ENCODE peak calls at places on chromosome 18, in nine cellular contexts. C is HTR-8/SVneo, J is NCI-H526, G is HS-5, Z is pulmonary artery endothelial cell, A is RWPE1, M is AG04450, W is AG09319, B is H4. H is an unnamed sample.

GRCh38 chr18:54679318-54680149 is 88.5 kb downstream of the DYNAP start:
- DNase-seq in J (peak), W (peak), B (peak), C (peak), A (peak), M (peak), G (peak), Z (no peak), H (no peak)

GRCh38 chr18:50666536-50666935 is 106.6 kb downstream of the MAPK4 start:
- DNase-seq in J (no peak), A (no peak), B (no peak), M (no peak), C (no peak), G (no peak), W (no peak), Z (no peak), H (no peak)

GRCh38 chr18:43115076-43116035 is at the start of gene RIT2:
- DNase-seq in A (no peak), G (no peak), J (no peak), Z (no peak), M (no peak), B (no peak), W (no peak), C (no peak), H (no peak)

GRCh38 chr18:52150050-52150449 is 189.9 kb upstream of the DCC start:
- DNase-seq in M (no peak), A (peak), G (no peak), W (no peak), C (no peak), J (no peak), Z (no peak), B (no peak), H (no peak)

GRCh38 chr18:69257861-69258458 is 142.7 kb upstream of the DOK6 start:
- DNase-seq in A (peak), Z (no peak), W (peak), G (peak), M (peak), B (peak), C (no peak), J (no peak), H (no peak)

GRCh38 chr18:907171-907879 is 2.7 kb downstream of the ADCYAP1 start:
- DNase-seq in Z (no peak), W (no peak), C (no peak), A (peak), B (no peak), G (no peak), J (peak), M (no peak), H (no peak)

GRCh38 chr18:64330161-64330560 is 181.3 kb upstream of the LINC00305 start:
- DNase-seq in B (no peak), C (no peak), Z (no peak), G (no peak), J (peak), W (no peak), M (no peak), A (no peak), H (peak)

GRCh38 chr18:41732371-41732770 is 222.7 kb upstream of the PIK3C3 start:
- DNase-seq in M (no peak), C (no peak), G (no peak), W (no peak), J (no peak), B (no peak), Z (no peak), A (no peak), H (no peak)

GRCh38 chr18:12247946-12248345 is 6.2 kb upstream of the CIDEA start:
- DNase-seq in A (no peak), W (no peak), J (no peak), Z (no peak), G (no peak), C (no peak), M (no peak), B (no peak), H (no peak)

GRCh38 chr18:33115917-33116316 is 324.6 kb downstream of the CCDC178 start:
- DNase-seq in Z (no peak), G (no peak), J (no peak), C (no peak), A (no peak), M (no peak), B (no peak), W (no peak), H (no peak)

GRCh38 chr18:56043691-56044090 is 455.7 kb upstream of the TCF4 start:
- DNase-seq in M (no peak), G (no peak), Z (no peak), C (no peak), W (no peak), B (no peak), A (no peak), J (peak), H (no peak)

GRCh38 chr18:32772580-32773186 is at the start of gene KLHL14:
- DNase-seq in J (peak), C (no peak), A (no peak), Z (no peak), B (no peak), G (no peak), M (no peak), W (no peak), H (no peak)

GRCh38 chr18:47283476-47283875 is 32.0 kb upstream of the SKOR2 start:
- DNase-seq in M (no peak), C (peak), G (no peak), J (peak), B (peak), A (no peak), W (no peak), Z (no peak), H (no peak)

GRCh38 chr18:3877678-3878077 is 427.7 kb downstream of the TGIF1 start:
- DNase-seq in M (no peak), W (no peak), Z (no peak), G (peak), C (no peak), B (no peak), A (no peak), J (no peak), H (no peak)

GRCh38 chr18:22699629-22700028 is 233.5 kb upstream of the RBBP8 start:
- DNase-seq in A (no peak), M (no peak), W (no peak), B (no peak), G (no peak), C (no peak), Z (no peak), J (no peak), H (no peak)

GRCh38 chr18:55328301-55328700 is 259.7 kb downstream of the TCF4 start:
- DNase-seq in W (no peak), Z (peak), C (no peak), B (no peak), G (no peak), J (no peak), A (no peak), M (no peak), H (no peak)

GRCh38 chr18:77366725-77367641 is 117.3 kb downstream of the GALR1 start:
- DNase-seq in Z (no peak), B (peak), M (no peak), W (no peak), G (no peak), J (peak), A (peak), C (no peak), H (no peak)

GRCh38 chr18:71371951-71372605 is 1083.2 kb downstream of the SOCS6 start:
- DNase-seq in M (no peak), A (no peak), C (no peak), Z (no peak), B (peak), G (no peak), J (no peak), W (no peak), H (no peak)

GRCh38 chr18:28181616-28182015 is 4.7 kb upstream of the CDH2 start:
- DNase-seq in M (no peak), J (no peak), Z (no peak), A (no peak), B (no peak), C (no peak), W (no peak), G (no peak), H (no peak)

GRCh38 chr18:10923671-10924070 is 225.7 kb downstream of the PIEZO2 start:
- DNase-seq in M (no peak), A (no peak), G (peak), W (no peak), B (no peak), Z (no peak), C (no peak), J (no peak), H (no peak)

GRCh38 chr18:62485684-62486083 is 37.1 kb upstream of the ZCCHC2 start:
- DNase-seq in W (no peak), M (peak), B (peak), Z (peak), A (peak), J (no peak), G (peak), C (peak), H (no peak)

H was measured in GDM1.